ENCODE peak calls at places on chromosomes 12 and 14, in eight cellular contexts. One of them, this sample, is unnamed.

GRCh38 chr12:95262808-95263207 is 45.2 kb downstream of the VEZT start:
- DNase-seq in thyroid gland: no peak
- DNase-seq in body of pancreas: no peak
- DNase-seq in psoas muscle: no peak
- DNase-seq in K562: no peak
- DNase-seq in uterus: no peak
- DNase-seq in sigmoid colon: no peak
- DNase-seq in MM.1S: no peak
- DNase-seq in this sample: no peak

GRCh38 chr14:31230559-31230958 is 23.0 kb upstream of the HECTD1 start:
- DNase-seq in body of pancreas: no peak
- DNase-seq in K562: no peak
- DNase-seq in thyroid gland: no peak
- DNase-seq in psoas muscle: no peak
- DNase-seq in sigmoid colon: no peak
- DNase-seq in MM.1S: no peak
- DNase-seq in uterus: no peak
- DNase-seq in this sample: no peak

GRCh38 chr12:22578328-22578727 is 34.0 kb upstream of the C2CD5 start:
- DNase-seq in MM.1S: no peak
- DNase-seq in psoas muscle: no peak
- DNase-seq in sigmoid colon: no peak
- DNase-seq in K562: no peak
- DNase-seq in body of pancreas: no peak
- DNase-seq in uterus: no peak
- DNase-seq in thyroid gland: no peak
- DNase-seq in this sample: no peak

GRCh38 chr14:101035466-101036225 is 132.1 kb upstream of the RTL1 start:
- DNase-seq in thyroid gland: no peak
- DNase-seq in K562: no peak
- DNase-seq in uterus: peak; percentile 6
- DNase-seq in psoas muscle: no peak
- DNase-seq in body of pancreas: no peak
- DNase-seq in sigmoid colon: peak; percentile 30
- DNase-seq in MM.1S: no peak
- DNase-seq in this sample: peak; percentile 5

GRCh38 chr14:36054353-36055051 is 122.0 kb downstream of the PTCSC3 start:
- DNase-seq in thyroid gland: peak; percentile 38
- DNase-seq in MM.1S: no peak
- DNase-seq in K562: no peak
- DNase-seq in sigmoid colon: no peak
- DNase-seq in psoas muscle: peak; percentile 60
- DNase-seq in uterus: no peak
- DNase-seq in body of pancreas: no peak
- DNase-seq in this sample: no peak

GRCh38 chr14:31572955-31573354 is 11.8 kb downstream of the NUBPL start:
- DNase-seq in uterus: no peak
- DNase-seq in psoas muscle: no peak
- DNase-seq in body of pancreas: no peak
- DNase-seq in K562: no peak
- DNase-seq in thyroid gland: no peak
- DNase-seq in MM.1S: no peak
- DNase-seq in sigmoid colon: no peak
- DNase-seq in this sample: no peak

GRCh38 chr12:121175383-121176119 is 34.4 kb upstream of the P2RX4 start:
- DNase-seq in body of pancreas: no peak
- DNase-seq in K562: peak; percentile 48
- DNase-seq in sigmoid colon: no peak
- DNase-seq in MM.1S: no peak
- DNase-seq in psoas muscle: no peak
- DNase-seq in uterus: no peak
- DNase-seq in thyroid gland: no peak
- DNase-seq in this sample: peak; percentile 80

GRCh38 chr14:84482256-84483071 is 1047.5 kb upstream of the FLRT2 start:
- DNase-seq in thyroid gland: no peak
- DNase-seq in psoas muscle: no peak
- DNase-seq in body of pancreas: no peak
- DNase-seq in sigmoid colon: no peak
- DNase-seq in uterus: no peak
- DNase-seq in K562: no peak
- DNase-seq in MM.1S: no peak
- DNase-seq in this sample: no peak

GRCh38 chr12:79424109-79424721 is 266.5 kb downstream of the PAWR start:
- DNase-seq in K562: no peak
- DNase-seq in sigmoid colon: no peak
- DNase-seq in MM.1S: no peak
- DNase-seq in psoas muscle: no peak
- DNase-seq in uterus: no peak
- DNase-seq in thyroid gland: no peak
- DNase-seq in body of pancreas: no peak
- DNase-seq in this sample: no peak

GRCh38 chr12:91127296-91127695 is 16.0 kb upstream of the LUM start:
- DNase-seq in sigmoid colon: no peak
- DNase-seq in uterus: no peak
- DNase-seq in MM.1S: no peak
- DNase-seq in psoas muscle: no peak
- DNase-seq in thyroid gland: no peak
- DNase-seq in body of pancreas: no peak
- DNase-seq in K562: no peak
- DNase-seq in this sample: no peak

GRCh38 chr14:99654235-99655000 is 9.5 kb downstream of the HHIPL1 start:
- DNase-seq in MM.1S: peak; percentile 31
- DNase-seq in thyroid gland: peak; percentile 79
- DNase-seq in K562: no peak
- DNase-seq in psoas muscle: no peak
- DNase-seq in uterus: peak; percentile 70
- DNase-seq in body of pancreas: peak; percentile 52
- DNase-seq in sigmoid colon: peak; percentile 90
- DNase-seq in this sample: peak; percentile 61

GRCh38 chr14:49989980-49990379 is 97.1 kb downstream of the ARF6 start:
- DNase-seq in MM.1S: no peak
- DNase-seq in psoas muscle: no peak
- DNase-seq in body of pancreas: no peak
- DNase-seq in sigmoid colon: no peak
- DNase-seq in thyroid gland: no peak
- DNase-seq in uterus: no peak
- DNase-seq in K562: no peak
- DNase-seq in this sample: no peak

GRCh38 chr12:107843351-107844311 is 69.1 kb downstream of the ASCL4 start:
- DNase-seq in body of pancreas: no peak
- DNase-seq in uterus: no peak
- DNase-seq in MM.1S: no peak
- DNase-seq in sigmoid colon: no peak
- DNase-seq in K562: no peak
- DNase-seq in psoas muscle: no peak
- DNase-seq in thyroid gland: peak; percentile 17
- DNase-seq in this sample: no peak

GRCh38 chr12:116370886-116371580 is 93.5 kb upstream of the MED13L start:
- DNase-seq in thyroid gland: no peak
- DNase-seq in K562: no peak
- DNase-seq in sigmoid colon: no peak
- DNase-seq in body of pancreas: no peak
- DNase-seq in uterus: no peak
- DNase-seq in MM.1S: no peak
- DNase-seq in psoas muscle: no peak
- DNase-seq in this sample: no peak

GRCh38 chr12:116372815-116373214 is 95.3 kb upstream of the MED13L start:
- DNase-seq in MM.1S: no peak
- DNase-seq in thyroid gland: no peak
- DNase-seq in sigmoid colon: no peak
- DNase-seq in psoas muscle: no peak
- DNase-seq in K562: no peak
- DNase-seq in uterus: no peak
- DNase-seq in body of pancreas: no peak
- DNase-seq in this sample: no peak

GRCh38 chr12:116368196-116369194 is 91.0 kb upstream of the MED13L start:
- DNase-seq in uterus: no peak
- DNase-seq in MM.1S: no peak
- DNase-seq in sigmoid colon: no peak
- DNase-seq in K562: no peak
- DNase-seq in body of pancreas: peak; percentile 85
- DNase-seq in psoas muscle: no peak
- DNase-seq in thyroid gland: peak; percentile 56
- DNase-seq in this sample: no peak

GRCh38 chr12:116366824-116367223 is 89.3 kb upstream of the MED13L start:
- DNase-seq in sigmoid colon: no peak
- DNase-seq in MM.1S: no peak
- DNase-seq in thyroid gland: no peak
- DNase-seq in K562: no peak
- DNase-seq in psoas muscle: no peak
- DNase-seq in body of pancreas: no peak
- DNase-seq in uterus: no peak
- DNase-seq in this sample: no peak

DNA sequence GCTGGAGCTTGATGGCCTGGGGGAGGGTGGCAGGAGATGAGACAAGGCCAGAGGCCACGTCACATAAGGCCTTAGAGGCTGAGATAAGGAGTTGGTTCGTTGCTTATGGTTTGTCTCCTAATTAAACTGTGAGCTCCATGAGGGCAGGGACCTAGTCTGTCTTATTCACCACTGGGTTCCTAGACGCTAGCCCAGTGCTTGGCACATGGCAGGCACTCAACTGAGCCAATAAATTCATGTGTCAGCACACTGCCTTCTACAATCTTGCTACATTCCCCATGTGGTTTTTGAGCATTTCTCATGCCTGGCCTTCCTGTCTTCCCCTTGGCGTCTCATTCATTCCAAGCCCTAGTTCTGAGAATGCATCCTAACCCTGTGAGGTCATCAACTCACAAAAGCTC is 92.5 kb upstream of the MED13L start:
- DNase-seq in psoas muscle: no peak
- DNase-seq in MM.1S: no peak
- DNase-seq in body of pancreas: no peak
- DNase-seq in thyroid gland: no peak
- DNase-seq in K562: no peak
- DNase-seq in sigmoid colon: no peak
- DNase-seq in uterus: no peak
- DNase-seq in this sample: no peak
- H3K27ac ChIP-seq in psoas muscle: no peak overlapping the region
- H3K27ac ChIP-seq in MM.1S: no peak overlapping the region
- H3K27ac ChIP-seq in body of pancreas: no peak overlapping the region
- H3K27ac ChIP-seq in thyroid gland: no peak overlapping the region
- H3K27ac ChIP-seq in K562: no peak overlapping the region
- H3K27ac ChIP-seq in sigmoid colon: no peak overlapping the region
- H3K27ac ChIP-seq in uterus: no peak overlapping the region
- H3K27ac ChIP-seq in this sample: no peak overlapping the region

DNA sequence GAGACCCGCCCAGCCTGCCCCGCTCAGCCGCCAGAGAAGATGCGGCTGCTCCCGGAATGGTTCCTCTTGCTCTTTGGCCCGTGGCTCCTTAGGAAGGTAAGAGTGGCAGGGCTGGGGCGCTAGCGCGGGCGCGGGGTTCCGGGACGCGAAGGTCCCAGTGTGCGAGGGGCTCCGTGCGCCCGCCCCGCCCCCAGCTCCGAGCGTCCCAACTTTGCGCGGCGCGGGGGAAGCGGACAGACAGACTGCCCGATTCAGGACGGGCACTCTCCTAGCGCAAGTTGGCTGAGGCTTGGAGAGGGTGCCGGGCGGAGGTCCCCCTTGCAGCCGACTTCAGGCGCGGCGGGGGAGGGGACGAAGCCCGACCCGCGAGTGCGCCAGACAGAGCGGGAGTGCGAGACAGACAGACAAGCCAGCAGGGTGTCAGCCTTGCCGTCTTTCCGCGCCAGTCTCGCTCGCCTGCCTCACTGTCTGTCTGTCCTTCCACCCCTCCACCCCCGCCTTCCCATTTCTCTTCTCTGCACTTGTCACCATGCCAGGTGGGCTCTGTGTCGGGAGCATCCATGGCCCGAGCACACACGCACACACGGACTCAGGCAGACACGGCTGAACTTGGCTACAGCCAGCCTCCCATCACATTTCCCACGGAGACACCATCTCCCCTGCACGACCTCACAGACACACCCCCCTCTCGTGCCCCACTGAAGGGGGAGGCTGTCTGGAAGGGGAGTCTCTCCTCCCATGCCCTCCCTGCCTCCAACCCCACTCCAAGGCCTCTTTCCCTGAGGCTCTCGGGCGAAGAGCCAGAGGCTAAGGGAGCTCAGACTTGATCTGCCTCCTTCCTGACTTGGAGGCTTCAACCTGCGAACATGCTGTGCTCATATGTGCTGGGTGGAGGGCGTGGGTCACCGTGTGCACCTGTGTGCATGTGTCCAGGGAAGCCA is 607 bp downstream of the NXPH4 start:
- DNase-seq in K562: no peak
- DNase-seq in psoas muscle: no peak
- DNase-seq in uterus: no peak
- DNase-seq in thyroid gland: peak; percentile 14
- DNase-seq in body of pancreas: no peak
- DNase-seq in sigmoid colon: no peak
- DNase-seq in MM.1S: no peak
- DNase-seq in this sample: no peak
- H3K4me1 ChIP-seq in K562: peaks cover 23% of the 10 kb centered on the region
- H3K4me1 ChIP-seq in psoas muscle: peaks cover 14% of the 10 kb centered on the region
- H3K4me1 ChIP-seq in uterus: peaks cover 3% of the 10 kb centered on the region
- H3K4me1 ChIP-seq in thyroid gland: peaks cover 8% of the 10 kb centered on the region
- H3K4me1 ChIP-seq in body of pancreas: peaks cover 41% of the 10 kb centered on the region
- H3K4me1 ChIP-seq in sigmoid colon: peaks cover 31% of the 10 kb centered on the region
- H3K4me1 ChIP-seq in MM.1S: peaks cover 17% of the 10 kb centered on the region
- H3K4me1 ChIP-seq in this sample: peaks cover 8% of the 10 kb centered on the region

GRCh38 chr14:23895480-23895879 is 58.1 kb upstream of the DHRS4 start:
- DNase-seq in body of pancreas: no peak
- DNase-seq in sigmoid colon: no peak
- DNase-seq in thyroid gland: no peak
- DNase-seq in MM.1S: no peak
- DNase-seq in uterus: no peak
- DNase-seq in psoas muscle: no peak
- DNase-seq in K562: peak; percentile 10
- DNase-seq in this sample: no peak
- TF ChIP-seq CTCF in body of pancreas: peak; percentile 37
- TF ChIP-seq CTCF in sigmoid colon: no peak
- TF ChIP-seq CTCF in thyroid gland: no peak
- TF ChIP-seq CTCF in MM.1S: no peak
- TF ChIP-seq CTCF in uterus: no peak
- TF ChIP-seq CTCF in psoas muscle: no peak
- TF ChIP-seq CTCF in K562: peak; percentile 39
- TF ChIP-seq CTCF in this sample: no peak

DNA sequence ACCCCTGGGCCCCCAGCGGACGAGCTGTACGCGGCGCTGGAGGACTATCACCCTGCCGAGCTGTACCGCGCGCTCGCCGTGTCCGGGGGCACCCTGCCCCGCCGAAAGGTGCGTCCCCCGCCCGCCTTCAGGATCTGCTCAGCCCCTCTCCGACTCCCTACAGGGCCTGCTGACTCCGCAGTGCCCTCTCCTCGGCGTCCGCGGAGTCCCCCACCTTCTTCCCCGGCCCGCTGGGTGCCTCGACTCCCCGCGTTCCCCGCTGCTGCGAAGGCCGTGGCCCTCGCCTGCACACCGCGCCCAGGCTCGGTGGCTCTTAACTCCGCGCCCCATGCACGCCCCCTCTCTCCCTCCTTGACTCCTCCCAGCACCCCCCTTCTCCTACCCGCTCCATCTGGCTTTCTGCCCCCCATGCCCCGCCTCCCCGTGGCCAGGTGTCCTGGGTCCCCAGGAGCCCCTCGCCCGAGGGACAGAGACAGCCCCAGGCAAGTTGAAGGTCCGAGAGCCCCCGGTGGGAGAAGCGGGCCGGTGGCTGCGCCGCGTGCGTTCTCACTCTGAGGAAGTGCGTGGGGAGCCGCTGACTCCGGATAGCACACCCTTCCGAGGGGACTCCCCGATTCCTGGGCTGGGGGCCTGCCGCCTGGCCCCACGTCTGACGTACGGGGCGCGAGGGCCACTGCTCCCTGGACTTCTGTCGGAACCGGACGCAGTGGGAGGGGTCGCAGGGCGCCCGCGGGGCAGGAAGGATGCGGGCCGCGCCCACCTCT is 594 bp downstream of the TAMALIN start:
- DNase-seq in psoas muscle: peak; percentile 72
- DNase-seq in MM.1S: no peak
- DNase-seq in body of pancreas: no peak
- DNase-seq in thyroid gland: peak; percentile 17
- DNase-seq in uterus: peak; percentile 67
- DNase-seq in K562: no peak
- DNase-seq in sigmoid colon: peak; percentile 80
- DNase-seq in this sample: peak; percentile 73
- H3K27ac ChIP-seq in psoas muscle: peak overlapping the region; percentile 62
- H3K27ac ChIP-seq in MM.1S: no peak overlapping the region
- H3K27ac ChIP-seq in body of pancreas: peak overlapping the region; percentile 79
- H3K27ac ChIP-seq in thyroid gland: peak overlapping the region; percentile 80
- H3K27ac ChIP-seq in uterus: peak overlapping the region; percentile 95
- H3K27ac ChIP-seq in K562: no peak overlapping the region
- H3K27ac ChIP-seq in sigmoid colon: peak overlapping the region; percentile 74
- H3K27ac ChIP-seq in this sample: peak overlapping the region; percentile 87

This sample was measured in ovary.